ENCODE peak calls at places on chromosomes 12 and 14, in nine cellular contexts. Z is tibial artery, B is MM.1S, N is AG09309, E is heart left ventricle, Y is AG04449, W is mammary epithelial cell, D is stomach, G is mucosa of descending colon. A is an unnamed sample.

GRCh38 chr12:104649217-104649834 is 192.6 kb downstream of the CHST11 start:
- DNase-seq in B (no peak), G (no peak), Y (no peak), N (no peak), W (no peak), Z (no peak), E (no peak), D (no peak), A (no peak)

GRCh38 chr14:96574171-96574632 is 72.0 kb downstream of the PAPOLA start:
- DNase-seq in Z (no peak), N (no peak), B (no peak), W (no peak), Y (no peak), D (no peak), G (no peak), E (no peak), A (no peak)

GRCh38 chr14:101153691-101154090 is 250.2 kb upstream of the RTL1 start:
- DNase-seq in B (no peak), D (no peak), E (no peak), Z (no peak), N (no peak), G (no peak), Y (no peak), W (no peak), A (no peak)

GRCh38 chr14:77052281-77053044 is 24.0 kb upstream of the IRF2BPL start:
- DNase-seq in Z (no peak), B (no peak), Y (no peak), D (no peak), N (no peak), G (no peak), E (peak), W (no peak), A (no peak)

GRCh38 chr14:81519200-81519998 is 14.3 kb downstream of the SEL1L start:
- DNase-seq in N (no peak), E (no peak), W (no peak), Z (no peak), B (no peak), D (no peak), G (no peak), Y (no peak), A (no peak)

GRCh38 chr14:104393199-104393897 is 186.2 kb upstream of the C14orf180 start:
- DNase-seq in N (no peak), Y (no peak), D (peak), B (no peak), W (no peak), E (peak), Z (no peak), G (no peak), A (no peak)

GRCh38 chr14:36556811-36557433 is 25.5 kb downstream of the NKX2-8 start:
- DNase-seq in W (no peak), D (no peak), Z (no peak), Y (no peak), G (peak), E (no peak), N (no peak), B (no peak), A (peak)

GRCh38 chr12:105228494-105228893 is 7.5 kb downstream of the APPL2 start:
- DNase-seq in D (no peak), N (no peak), B (peak), Y (no peak), E (no peak), Z (no peak), G (no peak), W (peak), A (peak)

GRCh38 chr14:47264842-47265241 is 410.6 kb downstream of the MDGA2 start:
- DNase-seq in N (no peak), Y (no peak), D (no peak), B (no peak), Z (no peak), W (no peak), E (no peak), G (no peak), A (no peak)

GRCh38 chr12:116381744-116382455 is 104.4 kb upstream of the MED13L start:
- DNase-seq in W (peak), G (no peak), E (no peak), Z (no peak), N (peak), B (no peak), D (no peak), Y (peak), A (peak)

GRCh38 chr14:24465369-24465768 is 22.8 kb upstream of the SDR39U1 start:
- DNase-seq in Y (no peak), E (no peak), W (no peak), G (no peak), Z (no peak), N (no peak), D (no peak), B (no peak), A (no peak)

GRCh38 chr14:105294142-105294597 is 6.6 kb downstream of the BRF1 start:
- DNase-seq in W (no peak), E (peak), D (no peak), Y (no peak), G (no peak), N (no peak), B (no peak), Z (no peak), A (peak)

GRCh38 chr14:103743691-103744090 is 28.1 kb downstream of the ZFYVE21 start:
- DNase-seq in D (no peak), Z (no peak), Y (no peak), B (no peak), E (no peak), N (no peak), G (no peak), W (no peak), A (no peak)

GRCh38 chr12:34033628-34034296 is 11.5 kb downstream of the ALG10 start:
- DNase-seq in N (no peak), G (no peak), Z (no peak), B (peak), E (no peak), W (no peak), D (no peak), Y (no peak), A (peak)

GRCh38 chr12:51955702-51956101 is 4.2 kb downstream of the ACVR1B start:
- DNase-seq in Z (no peak), N (no peak), D (no peak), Y (no peak), B (peak), G (no peak), W (no peak), E (no peak), A (no peak)

GRCh38 chr12:76340680-76341435 is 7.4 kb downstream of the BBS10 start:
- DNase-seq in D (no peak), Y (no peak), N (no peak), G (no peak), Z (no peak), B (no peak), W (no peak), E (no peak), A (no peak)

GRCh38 chr12:57110189-57111045 is 745 bp downstream of the STAT6 start:
- DNase-seq in D (peak), Z (peak), Y (no peak), W (peak), N (no peak), G (peak), B (peak), E (peak), A (peak)

GRCh38 chr12:106625976-106626375 is 43.2 kb downstream of the RFX4 start:
- DNase-seq in B (no peak), W (no peak), Z (no peak), Y (no peak), D (no peak), N (no peak), E (no peak), G (no peak), A (no peak)

GRCh38 chr14:78227466-78228077 is 57.4 kb downstream of the NRXN3 start:
- DNase-seq in Y (no peak), Z (no peak), D (no peak), G (no peak), N (no peak), E (no peak), W (peak), B (no peak), A (no peak)

GRCh38 chr14:90755661-90756304 is 60.4 kb downstream of the TTC7B start:
- DNase-seq in B (no peak), E (no peak), G (no peak), D (no peak), N (no peak), W (no peak), Y (no peak), Z (no peak), A (peak)

GRCh38 chr12:32906407-32907165 is 10.0 kb upstream of the PKP2 start:
- DNase-seq in W (no peak), G (peak), D (peak), B (peak), Z (no peak), E (no peak), Y (no peak), N (no peak), A (no peak)

GRCh38 chr12:5945071-5946008 is at the start of gene ANO2:
- DNase-seq in D (no peak), Y (no peak), Z (no peak), E (no peak), B (peak), G (no peak), N (no peak), W (no peak), A (peak)

GRCh38 chr12:5944053-5944452 is 1.0 kb downstream of the ANO2 start:
- DNase-seq in E (no peak), G (no peak), B (no peak), Y (no peak), D (no peak), N (no peak), Z (no peak), W (no peak), A (no peak)

GRCh38 chr12:5941907-5942306 is 3.2 kb downstream of the ANO2 start:
- DNase-seq in D (no peak), B (no peak), Y (no peak), N (no peak), Z (no peak), G (no peak), W (no peak), E (no peak), A (no peak)

GRCh38 chr12:5946388-5946787 is 1.3 kb upstream of the ANO2 start:
- DNase-seq in E (no peak), Z (no peak), B (no peak), G (no peak), D (no peak), Y (no peak), W (no peak), N (no peak), A (no peak)

DNA sequence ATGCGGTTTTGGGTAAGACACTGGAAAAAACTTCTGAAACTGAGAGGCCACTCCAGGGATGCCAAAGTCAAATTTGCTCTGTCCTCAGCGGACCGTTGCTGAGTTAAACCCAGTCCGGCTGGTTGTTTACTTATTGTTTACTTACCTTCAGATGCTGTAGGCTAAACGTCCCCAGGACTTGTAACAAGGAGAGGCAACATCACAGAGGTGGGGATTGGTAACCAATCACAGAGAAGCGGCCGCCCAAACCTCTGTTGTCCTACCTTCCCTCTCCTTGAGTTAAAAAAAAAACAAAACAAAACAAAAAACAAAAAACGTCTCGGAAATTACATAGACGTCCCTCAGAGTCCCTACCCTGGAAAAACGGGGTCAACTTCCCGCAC is 380 bp downstream of the ANO2 start:
- DNase-seq in W (no peak), Z (no peak), N (no peak), D (no peak), Y (no peak), B (no peak), G (no peak), E (no peak), A (peak)
- H3K4me3 ChIP-seq in W (no peak), Z (peak), N (peak), D (peak), Y (peak), B (peak), G (no peak), E (peak), A (peak)

GRCh38 chr14:88868558-88869159 is 44.2 kb downstream of the TTC8 start:
- DNase-seq in D (no peak), B (peak), E (no peak), Z (no peak), Y (no peak), G (no peak), W (peak), N (no peak), A (peak)
- TF ChIP-seq CTCF in D (no peak), B (peak), E (peak), Z (peak), Y (peak), G (no peak), W (peak), N (peak), A (peak)

DNA sequence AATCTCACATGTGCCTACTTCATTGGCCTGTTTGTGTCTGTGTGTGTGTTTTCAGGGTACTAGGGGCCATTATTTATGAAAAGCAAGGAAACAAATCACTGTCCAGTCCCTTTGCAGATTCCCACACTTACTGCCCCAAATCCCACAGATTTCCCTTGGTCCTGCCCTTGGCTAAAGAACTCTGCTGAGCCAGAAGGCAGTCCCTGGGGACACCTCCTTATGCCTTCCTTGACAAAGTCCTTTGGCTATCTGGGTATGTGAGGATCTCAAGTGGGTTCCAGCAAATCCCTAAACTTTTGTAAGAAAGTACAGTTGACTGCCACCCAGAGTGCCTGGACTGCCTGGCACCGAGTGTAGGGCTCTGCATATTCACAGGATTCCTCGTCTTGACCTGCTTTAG is 388.0 kb downstream of the BCAT1 start:
- DNase-seq in B (no peak), D (no peak), N (no peak), G (no peak), W (no peak), E (peak), Z (peak), Y (no peak), A (no peak)
- H3K4me3 ChIP-seq in B (peak), D (peak), N (no peak), G (no peak), W (no peak), E (peak), Z (peak), Y (no peak), A (peak)

GRCh38 chr12:59444932-59445331 is 150.9 kb upstream of the SLC16A7 start:
- DNase-seq in W (peak), E (no peak), D (no peak), G (peak), N (no peak), Z (no peak), Y (no peak), B (no peak), A (peak)
- TF ChIP-seq CTCF in W (peak), E (no peak), D (no peak), G (no peak), N (peak), Z (no peak), Y (peak), B (peak), A (peak)

DNA sequence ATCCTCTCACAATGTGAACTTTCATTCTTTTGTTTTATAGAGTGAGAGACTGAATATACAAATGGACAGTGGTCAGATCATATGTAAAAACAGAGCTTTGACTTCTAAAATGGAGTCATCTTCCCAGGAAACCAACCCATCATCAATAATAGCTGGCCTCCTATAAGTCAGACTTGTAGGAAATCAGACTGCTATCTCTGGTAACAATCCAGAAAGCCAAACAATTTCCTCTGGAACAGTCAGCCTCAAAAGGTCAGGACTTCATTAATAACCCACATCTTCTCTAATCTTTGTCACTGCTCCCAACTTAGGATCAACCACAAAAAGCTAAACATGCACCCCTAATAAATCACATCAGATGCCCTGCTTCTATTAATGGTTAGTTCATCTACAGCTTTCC is 227.9 kb upstream of the G2E3 start:
- DNase-seq in Y (no peak), W (no peak), B (no peak), N (no peak), D (no peak), G (no peak), Z (no peak), E (no peak), A (no peak)
- H3K4me3 ChIP-seq in Y (no peak), W (no peak), B (no peak), N (no peak), D (no peak), G (no peak), Z (no peak), E (no peak), A (no peak)